ENCODE peak calls at places on chromosomes 13 and 19, in nine cellular contexts. L, D, F, T, B, I, G, C and H are unnamed samples.

GRCh38 chr13:80382576-80382975 is 41.6 kb upstream of the SPRY2 start:
- DNase-seq in I (no peak), B (no peak), G (no peak), L (no peak), C (no peak), F (no peak), T (no peak), D (no peak), H (no peak)

GRCh38 chr19:48644839-48645651 is 942 bp downstream of the CA11 start:
- DNase-seq in B (peak; percentile 90), L (peak; percentile 73), I (peak; percentile 65), D (peak; percentile 82), T (peak; percentile 72), G (peak; percentile 81), F (no peak), C (peak; percentile 79), H (no peak)

GRCh38 chr19:7410946-7411345 is 62.2 kb downstream of the ARHGEF18 start:
- DNase-seq in T (no peak), I (no peak), G (no peak), F (no peak), D (no peak), B (no peak), C (no peak), L (no peak), H (no peak)

GRCh38 chr19:47324502-47324901 is 7.5 kb upstream of the C5AR2 start:
- DNase-seq in T (no peak), L (no peak), I (no peak), B (no peak), G (no peak), C (no peak), F (no peak), D (no peak), H (no peak)

GRCh38 chr13:95671597-95671996 is 5.3 kb upstream of the DNAJC3 start:
- DNase-seq in F (no peak), C (no peak), B (no peak), D (no peak), L (no peak), I (no peak), T (no peak), G (no peak), H (no peak)

GRCh38 chr13:80338781-80339577 is 1.9 kb downstream of the SPRY2 start:
- DNase-seq in L (peak; percentile 81), C (peak; percentile 87), D (peak; percentile 68), T (peak; percentile 82), G (peak; percentile 94), B (peak; percentile 90), F (no peak), I (peak; percentile 88), H (no peak)

GRCh38 chr13:31807090-31807541 is 67.8 kb downstream of the RXFP2 start:
- DNase-seq in I (no peak), B (no peak), F (no peak), T (no peak), L (no peak), D (no peak), C (peak; percentile 26), G (peak; percentile 85), H (peak; percentile 2)

GRCh38 chr13:41613984-41614581 is 156.7 kb downstream of the RGCC start:
- DNase-seq in I (peak; percentile 96), T (peak; percentile 2), L (peak; percentile 95), C (peak; percentile 91), F (no peak), D (no peak), B (peak; percentile 16), G (peak; percentile 90), H (no peak)

GRCh38 chr13:38767506-38768265 is 80.8 kb downstream of the FREM2 start:
- DNase-seq in F (no peak), I (no peak), B (no peak), C (no peak), G (no peak), T (no peak), D (no peak), L (no peak), H (no peak)

GRCh38 chr19:46015080-46015960 is 7.5 kb downstream of the PGLYRP1 start:
- DNase-seq in B (peak; percentile 96), C (peak; percentile 32), T (peak; percentile 82), F (no peak), L (peak; percentile 17), I (no peak), G (peak; percentile 47), D (peak; percentile 94), H (peak; percentile 48)

GRCh38 chr13:112756081-112756480 is 66.2 kb downstream of the ATP11A start:
- DNase-seq in C (no peak), F (no peak), B (no peak), G (no peak), L (no peak), D (no peak), I (no peak), T (no peak), H (no peak)

GRCh38 chr19:5032101-5032967 is 63.4 kb downstream of the KDM4B start:
- DNase-seq in C (peak; percentile 66), I (no peak), D (no peak), F (no peak), L (no peak), B (peak; percentile 29), G (peak; percentile 61), T (no peak), H (no peak)

GRCh38 chr13:100879255-100879654 is 204.7 kb upstream of the TMTC4 start:
- DNase-seq in C (no peak), D (no peak), F (no peak), L (no peak), G (no peak), I (no peak), T (no peak), B (no peak), H (no peak)

GRCh38 chr19:5170329-5170745 is 170.3 kb downstream of the PTPRS start:
- DNase-seq in G (no peak), D (peak; percentile 76), L (no peak), F (no peak), B (no peak), T (no peak), C (no peak), I (no peak), H (no peak)

GRCh38 chr13:62038214-62038613 is 622.6 kb upstream of the PCDH20 start:
- DNase-seq in L (peak; percentile 5), I (no peak), D (no peak), F (peak; percentile 7), T (no peak), G (no peak), B (no peak), C (no peak), H (no peak)

GRCh38 chr13:51246411-51247298 is 24.5 kb downstream of the FAM124A start:
- DNase-seq in G (no peak), F (no peak), D (no peak), B (peak; percentile 37), L (no peak), C (no peak), T (no peak), I (no peak), H (no peak)

GRCh38 chr19:33374406-33374703 is 846 bp downstream of the CEBPG start:
- DNase-seq in C (peak; percentile 48), B (peak; percentile 41), D (no peak), G (peak; percentile 65), I (peak; percentile 27), T (no peak), F (no peak), L (peak; percentile 42), H (no peak)

DNA sequence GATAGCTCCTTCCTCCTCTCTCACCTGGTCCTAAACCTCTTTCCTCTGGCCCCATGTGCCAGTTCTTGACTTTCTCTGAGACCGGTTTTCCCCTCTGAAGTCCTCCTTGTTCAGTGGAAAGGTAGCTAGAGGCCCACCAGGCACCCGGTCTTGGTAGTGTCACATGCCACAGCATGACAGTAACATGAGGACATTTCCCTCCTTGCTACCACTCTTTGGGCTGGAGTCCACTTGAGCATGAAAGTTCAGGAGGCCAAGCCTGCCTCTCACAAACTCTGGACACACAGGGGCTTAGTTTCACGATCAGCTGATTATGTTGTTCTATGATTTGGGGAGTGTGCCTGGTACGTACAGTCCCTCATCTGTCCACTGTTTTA is 45.6 kb downstream of the NFIX start:
- DNase-seq in G (peak; percentile 28), I (no peak), D (no peak), B (no peak), T (no peak), F (no peak), L (no peak), C (no peak), H (no peak)
- H3K4me1 ChIP-seq in G (peaks cover 96% of the 10 kb centered on the region), I (peaks cover 55% of the 10 kb centered on the region), D (no peaks in the 10 kb centered on the region), B (no peaks in the 10 kb centered on the region), T (no peaks in the 10 kb centered on the region), F (no peaks in the 10 kb centered on the region), L (peaks cover 48% of the 10 kb centered on the region), C (peaks cover 41% of the 10 kb centered on the region), H (peaks cover 68% of the 10 kb centered on the region)

DNA sequence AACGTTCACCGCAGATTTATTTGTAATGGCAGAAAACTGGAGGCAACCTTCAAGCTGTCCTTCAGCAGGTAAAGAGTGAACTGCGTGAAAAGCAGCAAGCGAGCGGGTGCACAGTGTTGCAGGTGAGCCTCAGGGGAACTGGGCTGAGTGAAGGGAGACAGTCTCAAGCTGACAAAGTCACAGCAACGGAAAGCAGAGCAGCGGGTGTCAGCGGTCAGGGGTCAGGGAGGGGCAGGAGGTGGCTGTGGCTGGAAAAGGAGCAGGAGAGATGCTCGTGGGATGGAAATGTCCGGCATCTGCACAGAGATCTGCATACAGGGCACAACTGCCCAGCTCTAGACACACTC is 8.5 kb upstream of the RASA3 start:
- DNase-seq in L (no peak), B (no peak), T (no peak), G (no peak), I (no peak), F (no peak), C (no peak), D (no peak), H (no peak)
- H3K9ac ChIP-seq in L (no peak overlapping the region), B (no peak overlapping the region), T (no peak overlapping the region), G (no peak overlapping the region), I (no peak overlapping the region), F (no peak overlapping the region), C (no peak overlapping the region), D (no peak overlapping the region), H (no peak overlapping the region)

DNA sequence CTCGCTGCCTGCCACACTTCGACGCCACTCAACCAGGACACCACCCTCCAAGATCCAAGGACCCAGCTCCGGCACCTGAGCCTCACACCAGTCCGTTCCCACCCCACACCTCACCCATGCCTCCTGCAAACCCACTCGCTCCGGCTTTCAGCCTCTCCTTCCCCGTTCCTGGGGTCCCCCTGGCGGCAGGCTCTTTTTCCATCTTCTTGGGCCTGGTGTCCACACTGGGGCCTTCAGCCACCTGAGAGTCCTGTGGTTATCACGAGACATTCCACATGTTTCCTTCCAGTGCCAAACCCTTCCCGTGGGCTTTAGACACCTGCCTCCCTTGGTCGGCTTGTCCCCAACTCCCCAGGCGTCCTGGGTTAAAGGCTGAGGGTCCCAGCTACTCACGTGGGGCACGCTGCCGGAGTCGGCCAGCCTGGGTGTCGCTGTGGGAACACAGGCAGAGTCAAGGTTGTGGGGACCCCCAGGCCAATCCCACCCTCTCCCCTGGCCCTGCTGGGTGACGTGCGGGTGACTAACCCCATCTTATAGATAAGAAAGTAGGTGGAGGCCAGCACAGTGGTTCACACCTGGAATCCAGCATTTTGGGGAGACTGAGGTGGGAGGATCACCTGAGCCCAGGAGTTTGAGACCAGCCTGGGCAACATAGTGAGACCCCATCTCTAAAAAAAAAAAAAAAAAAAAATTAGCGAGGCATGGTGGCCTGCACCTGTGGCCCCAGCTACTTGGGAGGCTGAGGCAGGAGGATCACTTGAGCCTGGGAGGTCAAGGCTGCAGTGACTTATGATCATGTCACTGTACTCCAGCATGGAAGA is 2.0 kb downstream of the JSRP1 start:
- DNase-seq in T (peak; percentile 67), F (no peak), C (peak; percentile 70), D (peak; percentile 79), G (peak; percentile 28), L (no peak), B (peak; percentile 84), I (peak; percentile 23), H (no peak)
- H3K4me2 ChIP-seq in T (peak overlapping the region; percentile 97), F (no peak overlapping the region), C (peak overlapping the region; percentile 64), D (peak overlapping the region; percentile 58), G (no peak overlapping the region), L (no peak overlapping the region), B (peak overlapping the region; percentile 98), I (no peak overlapping the region), H (no peak overlapping the region)

GRCh38 chr13:20303636-20304035 is 71.5 kb upstream of the GJB6 start:
- DNase-seq in C (peak; percentile 4), F (no peak), G (peak; percentile 39), I (no peak), L (no peak), D (no peak), T (no peak), B (no peak), H (peak; percentile 33)
- H3K4me1 ChIP-seq in C (peaks cover 11% of the 10 kb centered on the region), F (no peaks in the 10 kb centered on the region), G (no peaks in the 10 kb centered on the region), I (no peaks in the 10 kb centered on the region), L (no peaks in the 10 kb centered on the region), D (no peaks in the 10 kb centered on the region), T (peaks cover 5% of the 10 kb centered on the region), B (no peaks in the 10 kb centered on the region), H (peaks cover 7% of the 10 kb centered on the region)